ENCODE peak calls at places on chromosomes 16 and 17, in four cellular contexts. One of them, this sample, is unnamed.
A peak's percentile ranks its signal among the peaks of the same experiment; 100 is the strongest.

GRCh38 chr17:81865733-81866439 is 5.3 kb downstream of the ARHGDIA start:
- DNase-seq in foreskin melanocyte: no peak
- DNase-seq in tibial nerve: no peak
- DNase-seq in hippocampal formation: no peak
- DNase-seq in this sample: no peak

GRCh38 chr16:86775401-86775985 is 197.1 kb downstream of the FOXL1 start:
- DNase-seq in tibial nerve: no peak
- DNase-seq in foreskin melanocyte: no peak
- DNase-seq in hippocampal formation: no peak
- DNase-seq in this sample: no peak

GRCh38 chr17:82134101-82134500 is 36.1 kb upstream of the FASN start:
- DNase-seq in hippocampal formation: no peak
- DNase-seq in tibial nerve: peak; percentile 74
- DNase-seq in foreskin melanocyte: no peak
- DNase-seq in this sample: no peak

GRCh38 chr17:27577124-27577761 is 53.7 kb upstream of the LGALS9 start:
- DNase-seq in hippocampal formation: peak; percentile 47
- DNase-seq in tibial nerve: no peak
- DNase-seq in foreskin melanocyte: no peak
- DNase-seq in this sample: no peak

GRCh38 chr16:3256146-3256875 is at the start of gene MEFV:
- DNase-seq in foreskin melanocyte: no peak
- DNase-seq in tibial nerve: no peak
- DNase-seq in hippocampal formation: no peak
- DNase-seq in this sample: no peak

GRCh38 chr16:23595951-23596720 is at the start of gene NDUFAB1:
- DNase-seq in tibial nerve: peak; percentile 68
- DNase-seq in foreskin melanocyte: peak; percentile 80
- DNase-seq in hippocampal formation: peak; percentile 83
- DNase-seq in this sample: peak; percentile 94

GRCh38 chr17:43146649-43147048 is 21.5 kb upstream of the BRCA1 start:
- DNase-seq in hippocampal formation: no peak
- DNase-seq in tibial nerve: no peak
- DNase-seq in foreskin melanocyte: no peak
- DNase-seq in this sample: no peak

GRCh38 chr17:74584714-74585113 is 7.4 kb downstream of the CD300LD start:
- DNase-seq in foreskin melanocyte: no peak
- DNase-seq in hippocampal formation: no peak
- DNase-seq in tibial nerve: no peak
- DNase-seq in this sample: no peak

GRCh38 chr17:45070809-45071208 is 9.7 kb downstream of the NMT1 start:
- DNase-seq in tibial nerve: no peak
- DNase-seq in foreskin melanocyte: peak; percentile 42
- DNase-seq in hippocampal formation: no peak
- DNase-seq in this sample: no peak

GRCh38 chr17:81573794-81574642 is 21.9 kb upstream of the FAAP100 start:
- DNase-seq in foreskin melanocyte: no peak
- DNase-seq in hippocampal formation: no peak
- DNase-seq in tibial nerve: no peak
- DNase-seq in this sample: no peak

GRCh38 chr16:66940236-66940635 is 4.9 kb downstream of the CES2 start:
- DNase-seq in foreskin melanocyte: no peak
- DNase-seq in tibial nerve: no peak
- DNase-seq in hippocampal formation: no peak
- DNase-seq in this sample: no peak

GRCh38 chr17:82231562-82232321 is 2.9 kb downstream of the SLC16A3 start:
- DNase-seq in hippocampal formation: peak; percentile 29
- DNase-seq in foreskin melanocyte: peak; percentile 70
- DNase-seq in tibial nerve: peak; percentile 44
- DNase-seq in this sample: no peak

GRCh38 chr16:87956771-87957279 is 5.6 kb downstream of the BANP start:
- DNase-seq in foreskin melanocyte: no peak
- DNase-seq in hippocampal formation: no peak
- DNase-seq in tibial nerve: no peak
- DNase-seq in this sample: peak; percentile 76

GRCh38 chr17:78422872-78423588 is 44.6 kb downstream of the PGS1 start:
- DNase-seq in tibial nerve: no peak
- DNase-seq in foreskin melanocyte: no peak
- DNase-seq in hippocampal formation: no peak
- DNase-seq in this sample: no peak

GRCh38 chr16:46884513-46885293 is 541 bp downstream of the GPT2 start:
- DNase-seq in foreskin melanocyte: no peak
- DNase-seq in tibial nerve: no peak
- DNase-seq in hippocampal formation: peak; percentile 52
- DNase-seq in this sample: peak; percentile 31

GRCh38 chr17:50559674-50560184 is 786 bp upstream of the CACNA1G start:
- DNase-seq in tibial nerve: no peak
- DNase-seq in hippocampal formation: no peak
- DNase-seq in foreskin melanocyte: peak; percentile 19
- DNase-seq in this sample: peak; percentile 51

GRCh38 chr16:72847187-72848044 is 200.5 kb downstream of the ZFHX3 start:
- DNase-seq in tibial nerve: no peak
- DNase-seq in foreskin melanocyte: no peak
- DNase-seq in hippocampal formation: no peak
- DNase-seq in this sample: no peak

GRCh38 chr16:64952177-64952576 is 169.7 kb downstream of the CDH11 start:
- DNase-seq in hippocampal formation: no peak
- DNase-seq in tibial nerve: no peak
- DNase-seq in foreskin melanocyte: peak; percentile 18
- DNase-seq in this sample: no peak

GRCh38 chr16:65991149-65991701 is 375.3 kb upstream of the CDH5 start:
- DNase-seq in tibial nerve: no peak
- DNase-seq in hippocampal formation: no peak
- DNase-seq in foreskin melanocyte: no peak
- DNase-seq in this sample: no peak

GRCh38 chr17:79777166-79777843 is 643 bp upstream of the CBX2 start:
- DNase-seq in tibial nerve: no peak
- DNase-seq in hippocampal formation: peak; percentile 65
- DNase-seq in foreskin melanocyte: peak; percentile 57
- DNase-seq in this sample: peak; percentile 46

GRCh38 chr16:31352344-31353115 is 2.4 kb upstream of the ITGAX start:
- DNase-seq in hippocampal formation: peak; percentile 25
- DNase-seq in foreskin melanocyte: no peak
- DNase-seq in tibial nerve: no peak
- DNase-seq in this sample: no peak

GRCh38 chr17:38893612-38894011 is 23.8 kb downstream of the LASP1 start:
- DNase-seq in foreskin melanocyte: peak; percentile 44
- DNase-seq in tibial nerve: no peak
- DNase-seq in hippocampal formation: no peak
- DNase-seq in this sample: peak; percentile 73

GRCh38 chr17:76793775-76794174 is 55.9 kb downstream of the MFSD11 start:
- DNase-seq in foreskin melanocyte: no peak
- DNase-seq in tibial nerve: no peak
- DNase-seq in hippocampal formation: no peak
- DNase-seq in this sample: peak; percentile 13

GRCh38 chr17:28326114-28326513 is 7.1 kb downstream of the TMEM97 start:
- DNase-seq in foreskin melanocyte: no peak
- DNase-seq in hippocampal formation: no peak
- DNase-seq in tibial nerve: no peak
- DNase-seq in this sample: no peak

GRCh38 chr16:89360760-89361435 is 129.5 kb downstream of the ANKRD11 start:
- DNase-seq in hippocampal formation: no peak
- DNase-seq in foreskin melanocyte: no peak
- DNase-seq in tibial nerve: no peak
- DNase-seq in this sample: peak; percentile 91

GRCh38 chr17:39134878-39135277 is 16.6 kb downstream of the PLXDC1 start:
- DNase-seq in hippocampal formation: no peak
- DNase-seq in foreskin melanocyte: no peak
- DNase-seq in tibial nerve: no peak
- DNase-seq in this sample: no peak

GRCh38 chr17:66447159-66447558 is 144.7 kb downstream of the PRKCA start:
- DNase-seq in foreskin melanocyte: no peak
- DNase-seq in tibial nerve: no peak
- DNase-seq in hippocampal formation: no peak
- DNase-seq in this sample: no peak

This sample was measured in activated CD4-positive, alpha-beta memory T cell treated with anti-CD3 and anti-CD28 coated beads for 36 hours.